ENCODE peak calls at places on chromosomes 16 and 17, in four cellular contexts. K is neural progenitor cell, L is HuH-7, N is heart left ventricle. C is an unnamed sample.

GRCh38 chr17:21089145-21089544 is 37.6 kb upstream of the DHRS7B start:
- DNase-seq in N (no peak), K (no peak), L (no peak), C (no peak)

GRCh38 chr16:64077242-64077641 is 1044.6 kb downstream of the CDH11 start:
- DNase-seq in K (no peak), N (no peak), L (no peak), C (no peak)

GRCh38 chr17:78184868-78185267 is 2.0 kb downstream of the TK1 start:
- DNase-seq in K (no peak), N (no peak), L (no peak), C (no peak)

GRCh38 chr16:83717814-83718213 is 90.0 kb upstream of the HSBP1 start:
- DNase-seq in L (no peak), N (no peak), K (no peak), C (no peak)

GRCh38 chr17:47980516-47980915 is 9.6 kb downstream of the CDK5RAP3 start:
- DNase-seq in N (no peak), L (no peak), K (no peak), C (no peak)

GRCh38 chr17:61200349-61200735 is 199.3 kb upstream of the TBX2 start:
- DNase-seq in K (no peak), L (no peak), N (no peak), C (no peak)

GRCh38 chr16:11168386-11169065 is 87.5 kb downstream of the SOCS1 start:
- DNase-seq in L (no peak), K (no peak), N (peak), C (no peak)

GRCh38 chr17:7511108-7511507 is 26.9 kb downstream of the POLR2A start:
- DNase-seq in K (no peak), N (no peak), L (no peak), C (no peak)

GRCh38 chr16:17827313-17827712 is 356.6 kb upstream of the XYLT1 start:
- DNase-seq in K (no peak), N (no peak), L (no peak), C (no peak)

GRCh38 chr16:47026947-47027346 is 53.5 kb upstream of the DNAJA2 start:
- DNase-seq in K (no peak), N (no peak), L (no peak), C (no peak)

GRCh38 chr17:74822329-74823175 is 37.1 kb downstream of the GRIN2C start:
- DNase-seq in K (no peak), L (no peak), N (peak), C (no peak)

GRCh38 chr16:85670840-85671239 is 17.9 kb downstream of the GINS2 start:
- DNase-seq in N (no peak), K (no peak), L (no peak), C (no peak)

GRCh38 chr17:81323411-81323868 is 28.3 kb upstream of the SLC38A10 start:
- DNase-seq in N (no peak), K (no peak), L (no peak), C (no peak)

GRCh38 chr17:21029032-21029431 is 13.8 kb downstream of the USP22 start:
- DNase-seq in L (no peak), K (no peak), N (no peak), C (no peak)

GRCh38 chr17:32625971-32626370 is 139.2 kb downstream of the CDK5R1 start:
- DNase-seq in N (no peak), L (no peak), K (no peak), C (no peak)

GRCh38 chr16:76932541-76933211 is 258.3 kb upstream of the MON1B start:
- DNase-seq in K (no peak), N (no peak), L (no peak), C (no peak)

GRCh38 chr16:84637709-84638108 is 10.6 kb upstream of the KLHL36 start:
- DNase-seq in N (no peak), L (no peak), K (no peak), C (no peak)

GRCh38 chr17:50218771-50219315 is 17.4 kb upstream of the COL1A1 start:
- DNase-seq in N (no peak), L (no peak), K (no peak), C (no peak)

GRCh38 chr17:77318491-77319210 is 177.9 kb downstream of the SEC14L1 start:
- DNase-seq in L (no peak), N (no peak), K (no peak), C (no peak)

GRCh38 chr17:9529033-9529748 is 46.4 kb downstream of the STX8 start:
- DNase-seq in L (no peak), N (no peak), K (peak), C (peak)

GRCh38 chr16:71917900-71918299 is 22.6 kb downstream of the IST1 start:
- DNase-seq in L (no peak), N (no peak), K (no peak), C (no peak)

GRCh38 chr16:88309905-88310259 is 72.9 kb upstream of the ZNF469 start:
- DNase-seq in K (no peak), L (no peak), N (no peak), C (no peak)

GRCh38 chr16:23505942-23506605 is 4.2 kb downstream of the GGA2 start:
- DNase-seq in K (peak), N (no peak), L (no peak), C (no peak)

GRCh38 chr16:67000384-67001158 is 12.2 kb downstream of the CES4A start:
- DNase-seq in K (peak), L (no peak), N (peak), C (no peak)

GRCh38 chr17:76635659-76636360 is 7.7 kb downstream of the ST6GALNAC1 start:
- DNase-seq in K (no peak), N (no peak), L (no peak), C (no peak)

GRCh38 chr17:78359216-78359935 is 501 bp downstream of the SOCS3 start:
- DNase-seq in K (peak), L (peak), N (no peak), C (no peak)

GRCh38 chr16:56360117-56361008 is 65.0 kb downstream of the AMFR start:
- DNase-seq in K (no peak), L (no peak), N (no peak), C (no peak)

GRCh38 chr16:30934827-30935557 is 11.6 kb downstream of the FBXL19 start:
- DNase-seq in K (peak), L (peak), N (no peak), C (peak)

GRCh38 chr17:20189322-20189721 is 180.2 kb downstream of the SPECC1 start:
- DNase-seq in L (no peak), K (peak), N (no peak), C (no peak)

GRCh38 chr16:58614860-58615259 is 14.8 kb downstream of the CNOT1 start:
- DNase-seq in L (no peak), K (no peak), N (no peak), C (no peak)

GRCh38 chr17:18139949-18140348 is 31.4 kb downstream of the MYO15A start:
- DNase-seq in K (peak), N (no peak), L (peak), C (no peak)

GRCh38 chr17:9670596-9670995 is 25.3 kb downstream of the USP43 start:
- DNase-seq in K (no peak), L (no peak), N (no peak), C (no peak)